ENCODE peak calls at places on chromosomes 13 and 19, in nine cellular contexts. R, H, V, Z, G, B, I, N and T are unnamed samples.

GRCh38 chr13:77503398-77503797 is 32.1 kb upstream of the SCEL start:
- DNase-seq in R (no peak), H (no peak), V (no peak), Z (no peak), G (no peak), B (no peak), I (no peak), N (no peak), T (no peak)

GRCh38 chr19:3369337-3370213 is 3.2 kb downstream of the NFIC start:
- DNase-seq in R (no peak), H (no peak), V (peak), Z (no peak), G (no peak), B (peak), I (no peak), N (no peak), T (peak)

GRCh38 chr13:35789335-35790166 is 313.1 kb upstream of the MAB21L1 start:
- DNase-seq in R (peak), H (no peak), V (peak), Z (no peak), G (no peak), B (peak), I (no peak), N (no peak), T (no peak)

GRCh38 chr13:50158385-50159165 is 143.3 kb downstream of the KCNRG start:
- DNase-seq in R (no peak), H (no peak), V (no peak), Z (no peak), G (no peak), B (no peak), I (no peak), N (no peak), T (no peak)

GRCh38 chr19:46365561-46365960 is 18.7 kb downstream of the PPP5C start:
- DNase-seq in R (no peak), H (no peak), V (no peak), Z (no peak), G (no peak), B (peak), I (no peak), N (no peak), T (no peak)

GRCh38 chr13:108227651-108228272 is 9.6 kb downstream of the ABHD13 start:
- DNase-seq in R (peak), H (no peak), V (peak), Z (no peak), G (no peak), B (peak), I (no peak), N (no peak), T (no peak)

GRCh38 chr13:48977973-48978372 is 2.3 kb downstream of the FNDC3A start:
- DNase-seq in R (no peak), H (no peak), V (no peak), Z (no peak), G (no peak), B (peak), I (no peak), N (no peak), T (no peak)

GRCh38 chr19:29393915-29394460 is 131.8 kb upstream of the VSTM2B start:
- DNase-seq in R (no peak), H (no peak), V (no peak), Z (no peak), G (no peak), B (no peak), I (no peak), N (no peak), T (no peak)

GRCh38 chr13:49645451-49645850 is 17.1 kb downstream of the ARL11 start:
- DNase-seq in R (no peak), H (no peak), V (no peak), Z (no peak), G (no peak), B (no peak), I (no peak), N (no peak), T (no peak)

GRCh38 chr19:41734585-41734984 is 20.7 kb upstream of the CEACAM6 start:
- DNase-seq in R (no peak), H (no peak), V (no peak), Z (no peak), G (no peak), B (no peak), I (no peak), N (no peak), T (no peak)

GRCh38 chr13:109331898-109332297 is 454.5 kb downstream of the IRS2 start:
- DNase-seq in R (peak), H (no peak), V (no peak), Z (no peak), G (no peak), B (peak), I (peak), N (no peak), T (no peak)

GRCh38 chr13:44617648-44618047 is 41.5 kb upstream of the TSC22D1 start:
- DNase-seq in R (no peak), H (no peak), V (no peak), Z (no peak), G (no peak), B (no peak), I (peak), N (no peak), T (no peak)